ENCODE peak calls at places on chromosomes 11 and 22, in four cellular contexts. N is Calu3, K is cardiac fibroblast, F is colonic mucosa. T is an unnamed sample.

GRCh38 chr11:13963169-13963948 is 836 bp downstream of the SPON1 start:
- DNase-seq in F (peak; percentile 64), K (no peak), N (no peak), T (no peak)

GRCh38 chr11:31262761-31263160 is 106.8 kb downstream of the DCDC1 start:
- DNase-seq in K (peak; percentile 5), N (no peak), F (no peak), T (no peak)

GRCh38 chr11:129644326-129644725 is 171.3 kb upstream of the TMEM45B start:
- DNase-seq in N (no peak), F (no peak), K (peak; percentile 12), T (no peak)

GRCh38 chr11:69052343-69053168 is 3.8 kb downstream of the TPCN2 start:
- DNase-seq in F (no peak), K (no peak), N (no peak), T (no peak)

GRCh38 chr11:122044086-122044485 is 71.9 kb downstream of the BLID start:
- DNase-seq in N (no peak), K (peak; percentile 58), F (no peak), T (no peak)

GRCh38 chr22:37803636-37804371 is 3.9 kb upstream of the GCAT start:
- DNase-seq in K (no peak), F (peak; percentile 37), N (no peak), T (no peak)

GRCh38 chr11:126782810-126783209 is 217.8 kb downstream of the KIRREL3 start:
- DNase-seq in N (no peak), K (no peak), F (no peak), T (no peak)

GRCh38 chr11:19800714-19801519 is 88.3 kb downstream of the NAV2 start:
- DNase-seq in F (no peak), K (no peak), N (no peak), T (no peak)

GRCh38 chr11:134674974-134675373 is 262.9 kb upstream of the B3GAT1 start:
- DNase-seq in F (no peak), N (no peak), K (no peak), T (no peak)

GRCh38 chr11:12102588-12103410 is 7.6 kb upstream of the MICAL2 start:
- DNase-seq in K (no peak), N (no peak), F (no peak), T (no peak)
- TF ChIP-seq CTCF in K (peak; percentile 9), N (no peak), F (peak; percentile 16), T (no peak)

GRCh38 chr11:92960886-92961285 is 8.6 kb upstream of the MTNR1B start:
- DNase-seq in F (no peak), N (no peak), K (no peak), T (no peak)
- TF ChIP-seq CTCF in F (no peak), N (no peak), K (no peak), T (no peak)

DNA sequence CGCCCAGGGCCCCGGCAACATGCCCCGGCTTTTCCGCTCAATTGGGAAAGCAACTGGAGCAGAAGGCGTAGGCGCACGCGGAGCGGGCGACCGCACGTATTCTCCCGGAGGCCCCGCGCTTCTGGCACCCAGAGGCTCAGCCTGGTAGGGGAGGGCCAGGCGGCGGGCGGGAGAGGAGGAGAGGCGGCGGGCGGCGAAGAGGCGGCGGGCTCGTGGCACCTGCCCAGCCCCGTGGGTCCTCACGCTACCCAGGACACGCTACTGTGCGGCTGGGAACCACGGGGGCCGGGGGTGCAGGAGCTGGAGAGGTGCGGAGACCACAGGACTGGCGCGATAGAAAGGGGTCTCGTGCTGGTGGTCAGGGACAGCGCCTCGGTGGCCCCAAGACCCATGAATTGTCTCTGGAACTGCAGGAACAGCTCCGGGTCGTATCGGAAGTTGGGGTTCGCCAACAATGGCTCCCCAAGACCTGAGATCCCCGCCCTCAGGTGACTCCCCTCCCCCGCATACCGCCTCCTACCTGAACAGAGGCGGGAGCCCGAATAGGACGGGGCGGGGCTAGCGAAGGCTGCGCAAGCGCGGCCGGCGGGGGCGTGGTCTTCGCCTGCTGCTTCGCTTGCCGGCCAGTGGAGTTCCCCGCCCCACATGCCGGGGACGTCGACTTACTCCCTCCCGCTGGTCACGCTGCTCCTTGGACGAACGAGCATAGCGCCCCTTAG is at the start of gene SLC37A4:
- DNase-seq in F (peak; percentile 99), N (peak; percentile 97), K (peak; percentile 98), T (peak; percentile 95)
- TF ChIP-seq CTCF in F (peak; percentile 83), N (peak; percentile 61), K (no peak), T (peak; percentile 75)

DNA sequence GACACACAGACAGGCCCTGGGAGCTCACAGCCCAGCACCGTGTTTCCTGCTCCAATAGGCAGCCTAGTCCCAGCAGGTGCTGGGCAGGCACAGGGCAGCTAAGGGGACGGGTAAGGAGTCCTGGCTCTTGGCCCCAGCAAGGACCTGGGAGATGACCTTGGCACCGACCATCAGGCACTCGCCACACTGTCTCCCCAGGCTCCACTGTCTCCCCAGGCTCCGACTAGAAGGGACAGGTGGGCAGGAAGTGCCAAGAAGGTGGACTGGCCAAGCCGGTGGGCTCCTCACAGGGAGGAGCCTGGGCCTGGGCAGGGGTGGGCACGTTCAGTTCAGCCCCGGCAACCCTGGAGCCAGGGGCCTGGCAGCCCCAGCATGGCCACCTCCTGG is 193.9 kb downstream of the IGLL1 start:
- DNase-seq in N (no peak), F (no peak), K (peak; percentile 2), T (no peak)
- TF ChIP-seq CTCF in N (no peak), F (peak; percentile 12), K (no peak), T (peak; percentile 61)

DNA sequence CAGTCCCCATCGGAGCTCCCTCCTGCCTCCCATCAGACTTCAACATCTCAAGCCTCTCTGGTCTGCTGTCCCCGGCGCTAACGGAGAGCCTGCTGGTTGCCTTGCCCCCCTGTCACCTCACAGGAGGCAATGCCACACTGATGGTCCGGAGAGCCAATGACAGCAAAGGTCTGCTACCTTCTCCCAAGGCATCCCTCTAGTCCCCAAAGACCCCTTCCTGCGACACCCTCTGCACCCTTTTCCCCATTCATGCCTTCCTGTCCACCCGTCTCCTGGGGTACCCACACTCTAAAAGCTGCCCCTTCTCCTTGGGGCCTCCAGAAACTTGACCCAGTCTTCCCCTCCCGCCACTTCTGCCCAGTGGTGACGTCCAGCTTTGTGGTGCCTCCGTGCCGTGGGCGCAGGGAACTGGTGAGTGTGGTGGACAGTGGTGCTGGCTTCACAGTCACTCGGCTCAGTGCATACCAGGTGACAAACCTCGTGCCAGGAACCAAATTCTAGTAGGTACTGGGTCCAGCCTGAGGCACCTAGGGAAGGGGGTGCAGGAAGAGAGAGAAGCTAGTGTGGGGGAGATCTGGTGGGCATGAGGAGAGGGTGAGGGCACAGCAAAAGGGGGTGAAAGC is 860 bp downstream of the UPK2 start:
- DNase-seq in N (no peak), F (no peak), K (no peak), T (no peak)
- TF ChIP-seq CTCF in N (no peak), F (no peak), K (no peak), T (peak; percentile 48)

GRCh38 chr11:116352881-116353280 is 419.9 kb downstream of the BUD13 start:
- DNase-seq in K (no peak), F (no peak), N (no peak), T (no peak)

GRCh38 chr11:116360542-116360941 is 412.2 kb downstream of the BUD13 start:
- DNase-seq in F (no peak), K (no peak), N (no peak), T (no peak)

GRCh38 chr11:116353517-116353916 is 419.3 kb downstream of the BUD13 start:
- DNase-seq in F (no peak), K (no peak), N (peak; percentile 3), T (no peak)

GRCh38 chr11:116355104-116355503 is 417.7 kb downstream of the BUD13 start:
- DNase-seq in N (no peak), K (no peak), F (no peak), T (no peak)

GRCh38 chr11:116357769-116358544 is 414.8 kb downstream of the BUD13 start:
- DNase-seq in K (no peak), F (peak; percentile 35), N (no peak), T (peak; percentile 52)
- TF ChIP-seq CTCF in K (no peak), F (peak; percentile 61), N (no peak), T (peak; percentile 62)

DNA sequence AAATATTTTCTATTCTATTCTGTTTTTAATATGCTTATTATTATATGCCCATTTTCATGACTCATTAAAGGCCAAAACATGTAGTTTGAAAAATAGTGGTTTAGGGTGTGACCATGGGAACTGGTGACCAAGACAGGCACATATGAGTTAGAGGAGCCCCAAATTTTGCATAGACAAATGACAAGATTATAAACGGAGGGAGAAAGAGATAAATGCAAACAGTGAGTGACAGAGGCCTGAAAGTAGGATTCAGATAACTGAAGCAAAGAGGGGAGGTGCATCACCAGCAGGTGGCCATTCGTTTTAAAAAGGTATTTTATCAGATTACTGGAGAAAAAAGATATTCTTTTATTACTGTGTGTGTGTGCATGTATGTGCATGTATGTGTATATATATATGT is 391.5 kb upstream of the CHORDC1 start:
- DNase-seq in K (no peak), F (no peak), N (no peak), T (no peak)
- TF ChIP-seq CTCF in K (no peak), F (no peak), N (no peak), T (no peak)